ENCODE peak calls at places on chromosomes 11 and 22, in ten cellular contexts. One of them, this sample, is unnamed.

GRCh38 chr11:63997801-63998332 is 11.6 kb downstream of the OTUB1 start:
- DNase-seq in epithelial cell of prostate: no peak
- DNase-seq in glomerular endothelial cell: no peak
- DNase-seq in activated gamma-delta T cell: no peak
- DNase-seq in chondrocyte: no peak
- DNase-seq in heart right ventricle: no peak
- DNase-seq in HCT116: no peak
- DNase-seq in astrocyte of the spinal cord: no peak
- DNase-seq in NCI-H460: no peak
- DNase-seq in fibroblast of villous mesenchyme: no peak
- DNase-seq in this sample: no peak

GRCh38 chr11:95398437-95399112 is 167.6 kb upstream of the SESN3 start:
- DNase-seq in heart right ventricle: no peak
- DNase-seq in glomerular endothelial cell: no peak
- DNase-seq in fibroblast of villous mesenchyme: no peak
- DNase-seq in astrocyte of the spinal cord: peak; percentile 60
- DNase-seq in epithelial cell of prostate: no peak
- DNase-seq in chondrocyte: no peak
- DNase-seq in NCI-H460: peak; percentile 76
- DNase-seq in activated gamma-delta T cell: no peak
- DNase-seq in HCT116: no peak
- DNase-seq in this sample: no peak

GRCh38 chr22:37982938-37983859 is 1.2 kb downstream of the SOX10 start:
- DNase-seq in glomerular endothelial cell: no peak
- DNase-seq in epithelial cell of prostate: no peak
- DNase-seq in heart right ventricle: no peak
- DNase-seq in activated gamma-delta T cell: no peak
- DNase-seq in astrocyte of the spinal cord: no peak
- DNase-seq in fibroblast of villous mesenchyme: no peak
- DNase-seq in NCI-H460: no peak
- DNase-seq in chondrocyte: no peak
- DNase-seq in HCT116: no peak
- DNase-seq in this sample: no peak

GRCh38 chr22:27626675-27627443 is 174.7 kb downstream of the MN1 start:
- DNase-seq in glomerular endothelial cell: no peak
- DNase-seq in activated gamma-delta T cell: no peak
- DNase-seq in epithelial cell of prostate: no peak
- DNase-seq in fibroblast of villous mesenchyme: no peak
- DNase-seq in astrocyte of the spinal cord: no peak
- DNase-seq in heart right ventricle: no peak
- DNase-seq in chondrocyte: peak; percentile 30
- DNase-seq in HCT116: no peak
- DNase-seq in NCI-H460: no peak
- DNase-seq in this sample: no peak

GRCh38 chr22:23251445-23252093 is 71.3 kb downstream of the BCR start:
- DNase-seq in glomerular endothelial cell: no peak
- DNase-seq in chondrocyte: no peak
- DNase-seq in heart right ventricle: no peak
- DNase-seq in NCI-H460: no peak
- DNase-seq in epithelial cell of prostate: no peak
- DNase-seq in astrocyte of the spinal cord: no peak
- DNase-seq in activated gamma-delta T cell: no peak
- DNase-seq in HCT116: peak; percentile 12
- DNase-seq in fibroblast of villous mesenchyme: no peak
- DNase-seq in this sample: no peak

GRCh38 chr11:120521176-120521575 is 9.6 kb downstream of the GRIK4 start:
- DNase-seq in astrocyte of the spinal cord: no peak
- DNase-seq in HCT116: no peak
- DNase-seq in chondrocyte: no peak
- DNase-seq in fibroblast of villous mesenchyme: no peak
- DNase-seq in heart right ventricle: no peak
- DNase-seq in NCI-H460: no peak
- DNase-seq in epithelial cell of prostate: no peak
- DNase-seq in glomerular endothelial cell: no peak
- DNase-seq in activated gamma-delta T cell: no peak
- DNase-seq in this sample: no peak

GRCh38 chr22:50225200-50225969 is 19.4 kb downstream of the TUBGCP6 start:
- DNase-seq in heart right ventricle: no peak
- DNase-seq in epithelial cell of prostate: no peak
- DNase-seq in glomerular endothelial cell: no peak
- DNase-seq in fibroblast of villous mesenchyme: no peak
- DNase-seq in astrocyte of the spinal cord: no peak
- DNase-seq in HCT116: no peak
- DNase-seq in activated gamma-delta T cell: no peak
- DNase-seq in chondrocyte: no peak
- DNase-seq in NCI-H460: no peak
- DNase-seq in this sample: no peak

GRCh38 chr22:48478124-48478523 is 1349.5 kb downstream of the BRD1 start:
- DNase-seq in heart right ventricle: no peak
- DNase-seq in epithelial cell of prostate: no peak
- DNase-seq in astrocyte of the spinal cord: no peak
- DNase-seq in glomerular endothelial cell: no peak
- DNase-seq in NCI-H460: no peak
- DNase-seq in activated gamma-delta T cell: no peak
- DNase-seq in HCT116: no peak
- DNase-seq in fibroblast of villous mesenchyme: no peak
- DNase-seq in chondrocyte: peak; percentile 72
- DNase-seq in this sample: no peak

GRCh38 chr11:77346906-77347603 is 45.6 kb upstream of the GDPD4 start:
- DNase-seq in astrocyte of the spinal cord: peak; percentile 96
- DNase-seq in heart right ventricle: no peak
- DNase-seq in chondrocyte: no peak
- DNase-seq in glomerular endothelial cell: no peak
- DNase-seq in activated gamma-delta T cell: no peak
- DNase-seq in HCT116: no peak
- DNase-seq in fibroblast of villous mesenchyme: peak; percentile 53
- DNase-seq in NCI-H460: no peak
- DNase-seq in epithelial cell of prostate: no peak
- DNase-seq in this sample: no peak

GRCh38 chr11:96748639-96749370 is 359.0 kb downstream of the JRKL start:
- DNase-seq in HCT116: no peak
- DNase-seq in epithelial cell of prostate: no peak
- DNase-seq in fibroblast of villous mesenchyme: peak; percentile 67
- DNase-seq in chondrocyte: no peak
- DNase-seq in astrocyte of the spinal cord: peak; percentile 53
- DNase-seq in heart right ventricle: no peak
- DNase-seq in glomerular endothelial cell: peak; percentile 27
- DNase-seq in NCI-H460: no peak
- DNase-seq in activated gamma-delta T cell: no peak
- DNase-seq in this sample: no peak

GRCh38 chr11:105000797-105001196 is 22.2 kb downstream of the CASP5 start:
- DNase-seq in activated gamma-delta T cell: no peak
- DNase-seq in astrocyte of the spinal cord: no peak
- DNase-seq in epithelial cell of prostate: no peak
- DNase-seq in NCI-H460: no peak
- DNase-seq in fibroblast of villous mesenchyme: no peak
- DNase-seq in chondrocyte: no peak
- DNase-seq in glomerular endothelial cell: no peak
- DNase-seq in HCT116: peak; percentile 19
- DNase-seq in heart right ventricle: peak; percentile 5
- DNase-seq in this sample: no peak

GRCh38 chr11:126477526-126478275 is 122.2 kb downstream of the ST3GAL4 start:
- DNase-seq in epithelial cell of prostate: no peak
- DNase-seq in glomerular endothelial cell: no peak
- DNase-seq in HCT116: no peak
- DNase-seq in heart right ventricle: no peak
- DNase-seq in astrocyte of the spinal cord: no peak
- DNase-seq in chondrocyte: no peak
- DNase-seq in fibroblast of villous mesenchyme: no peak
- DNase-seq in NCI-H460: no peak
- DNase-seq in activated gamma-delta T cell: no peak
- DNase-seq in this sample: no peak

GRCh38 chr11:118009821-118010737 is 23.9 kb downstream of the IL10RA start:
- DNase-seq in NCI-H460: no peak
- DNase-seq in astrocyte of the spinal cord: no peak
- DNase-seq in HCT116: no peak
- DNase-seq in chondrocyte: no peak
- DNase-seq in fibroblast of villous mesenchyme: no peak
- DNase-seq in activated gamma-delta T cell: no peak
- DNase-seq in glomerular endothelial cell: no peak
- DNase-seq in epithelial cell of prostate: no peak
- DNase-seq in heart right ventricle: no peak
- DNase-seq in this sample: no peak

GRCh38 chr11:118911880-118912741 is 13.6 kb downstream of the BCL9L start:
- DNase-seq in activated gamma-delta T cell: peak; percentile 66
- DNase-seq in glomerular endothelial cell: no peak
- DNase-seq in chondrocyte: peak; percentile 95
- DNase-seq in NCI-H460: peak; percentile 81
- DNase-seq in fibroblast of villous mesenchyme: peak; percentile 93
- DNase-seq in heart right ventricle: peak; percentile 82
- DNase-seq in astrocyte of the spinal cord: peak; percentile 93
- DNase-seq in epithelial cell of prostate: peak; percentile 99
- DNase-seq in HCT116: peak; percentile 96
- DNase-seq in this sample: no peak

GRCh38 chr11:112321521-112322172 is 61.0 kb upstream of the PLET1 start:
- DNase-seq in astrocyte of the spinal cord: peak; percentile 85
- DNase-seq in HCT116: peak; percentile 57
- DNase-seq in glomerular endothelial cell: no peak
- DNase-seq in heart right ventricle: peak; percentile 29
- DNase-seq in chondrocyte: no peak
- DNase-seq in activated gamma-delta T cell: no peak
- DNase-seq in epithelial cell of prostate: peak; percentile 96
- DNase-seq in fibroblast of villous mesenchyme: peak; percentile 99
- DNase-seq in NCI-H460: peak; percentile 41
- DNase-seq in this sample: no peak

GRCh38 chr11:118095967-118096367 is 9.2 kb upstream of the SMIM35 start:
- DNase-seq in NCI-H460: no peak
- DNase-seq in glomerular endothelial cell: no peak
- DNase-seq in HCT116: no peak
- DNase-seq in fibroblast of villous mesenchyme: no peak
- DNase-seq in heart right ventricle: no peak
- DNase-seq in epithelial cell of prostate: no peak
- DNase-seq in activated gamma-delta T cell: no peak
- DNase-seq in chondrocyte: no peak
- DNase-seq in astrocyte of the spinal cord: no peak
- DNase-seq in this sample: no peak

GRCh38 chr11:14248577-14248976 is 110.4 kb downstream of the RRAS2 start:
- DNase-seq in chondrocyte: no peak
- DNase-seq in NCI-H460: no peak
- DNase-seq in heart right ventricle: no peak
- DNase-seq in epithelial cell of prostate: no peak
- DNase-seq in activated gamma-delta T cell: no peak
- DNase-seq in HCT116: no peak
- DNase-seq in astrocyte of the spinal cord: no peak
- DNase-seq in glomerular endothelial cell: no peak
- DNase-seq in fibroblast of villous mesenchyme: no peak
- DNase-seq in this sample: no peak

GRCh38 chr22:27137809-27138400 is 480.5 kb downstream of the MIAT start:
- DNase-seq in epithelial cell of prostate: no peak
- DNase-seq in chondrocyte: no peak
- DNase-seq in heart right ventricle: no peak
- DNase-seq in NCI-H460: no peak
- DNase-seq in glomerular endothelial cell: no peak
- DNase-seq in activated gamma-delta T cell: no peak
- DNase-seq in astrocyte of the spinal cord: no peak
- DNase-seq in HCT116: no peak
- DNase-seq in fibroblast of villous mesenchyme: no peak
- DNase-seq in this sample: no peak